ENCODE peak calls at places on chromosome 4, in four cellular contexts. L, U, C and P are unnamed samples.

GRCh38 chr4:121011138-121011537 is 61.2 kb downstream of the NDNF start:
- DNase-seq in U (no peak), C (no peak), L (no peak), P (no peak)

GRCh38 chr4:174561556-174561955 is 39.3 kb upstream of the HPGD start:
- DNase-seq in L (no peak), C (no peak), U (no peak), P (no peak)

GRCh38 chr4:6204871-6205583 is 4.7 kb upstream of the JAKMIP1 start:
- DNase-seq in U (no peak), C (no peak), L (no peak), P (no peak)

GRCh38 chr4:26568446-26568994 is 15.4 kb upstream of the TBC1D19 start:
- DNase-seq in C (no peak), L (no peak), U (no peak), P (no peak)

GRCh38 chr4:65580551-65580950 is 89.7 kb downstream of the EPHA5 start:
- DNase-seq in C (no peak), L (no peak), U (no peak), P (no peak)

GRCh38 chr4:57628004-57628403 is 517.8 kb upstream of the IGFBP7 start:
- DNase-seq in C (no peak), L (no peak), U (no peak), P (no peak)

GRCh38 chr4:176769519-176769918 is 23.2 kb downstream of the VEGFC start:
- DNase-seq in C (no peak), L (no peak), U (no peak), P (no peak)

GRCh38 chr4:116942315-116942714 is 143.1 kb downstream of the TRAM1L1 start:
- DNase-seq in L (no peak), C (no peak), U (no peak), P (no peak)

GRCh38 chr4:123659759-123660158 is 263.2 kb downstream of the SPRY1 start:
- DNase-seq in L (peak), U (no peak), C (no peak), P (no peak)

GRCh38 chr4:185811509-185812364 is at the start of gene SORBS2:
- DNase-seq in L (peak), U (peak), C (no peak), P (no peak)

GRCh38 chr4:111510535-111510934 is 634.7 kb upstream of the FAM241A start:
- DNase-seq in U (no peak), C (no peak), L (no peak), P (no peak)

GRCh38 chr4:145352438-145353145 is 129.1 kb upstream of the SMAD1 start:
- DNase-seq in C (no peak), U (no peak), L (no peak), P (no peak)

GRCh38 chr4:145709843-145710242 is 29.9 kb downstream of the C4orf51 start:
- DNase-seq in C (no peak), U (no peak), L (no peak), P (no peak)

GRCh38 chr4:6992728-6993655 is 50.2 kb upstream of the TADA2B start:
- DNase-seq in U (no peak), L (no peak), C (no peak), P (no peak)

GRCh38 chr4:100823066-100823992 is 305.5 kb upstream of the EMCN start:
- DNase-seq in U (peak), L (peak), C (no peak), P (no peak)

GRCh38 chr4:168662297-168662985 is 165.6 kb downstream of the PALLD start:
- DNase-seq in U (no peak), L (no peak), C (no peak), P (no peak)

GRCh38 chr4:12703076-12703475 is 781.1 kb downstream of the RAB28 start:
- DNase-seq in L (no peak), U (no peak), C (no peak), P (no peak)

GRCh38 chr4:179164642-179165338 is 1722.6 kb upstream of the AGA start:
- DNase-seq in U (no peak), L (no peak), C (no peak), P (no peak)

GRCh38 chr4:182074842-182075241 is 168.4 kb upstream of the TENM3 start:
- DNase-seq in L (no peak), C (no peak), U (no peak), P (no peak)

GRCh38 chr4:129422277-129422676 is 326.3 kb downstream of the C4orf33 start:
- DNase-seq in C (no peak), L (no peak), U (no peak), P (no peak)

GRCh38 chr4:77021614-77022089 is 54.1 kb downstream of the CCNI start:
- DNase-seq in U (no peak), C (no peak), L (no peak), P (no peak)

GRCh38 chr4:176191974-176192373 is 3.4 kb downstream of the SPATA4 start:
- DNase-seq in L (no peak), C (no peak), U (no peak), P (no peak)

GRCh38 chr4:13553081-13553480 is 8.8 kb upstream of the NKX3-2 start:
- DNase-seq in U (no peak), C (no peak), L (no peak), P (no peak)

GRCh38 chr4:6250235-6250983 is 19.2 kb upstream of the WFS1 start:
- DNase-seq in C (peak), L (peak), U (peak), P (peak)

GRCh38 chr4:135833529-135833928 is 1631.9 kb upstream of the PABPC4L start:
- DNase-seq in C (no peak), U (no peak), L (no peak), P (no peak)

GRCh38 chr4:169791527-169792156 is 33.9 kb upstream of the HPF1 start:
- DNase-seq in U (no peak), L (peak), C (peak), P (peak)

GRCh38 chr4:2607822-2608221 is 71.4 kb downstream of the FAM193A start:
- DNase-seq in U (no peak), L (no peak), C (no peak), P (no peak)

GRCh38 chr4:109111031-109111430 is 191.4 kb downstream of the COL25A1 start:
- DNase-seq in C (no peak), L (no peak), U (no peak), P (no peak)

GRCh38 chr4:119337010-119337409 is 15.1 kb upstream of the FABP2 start:
- DNase-seq in C (no peak), L (no peak), U (no peak), P (no peak)

GRCh38 chr4:76197971-76198410 is 15.6 kb downstream of the SCARB2 start:
- DNase-seq in U (no peak), L (no peak), C (no peak), P (no peak)

GRCh38 chr4:83240379-83240875 is 44.2 kb downstream of the COQ2 start:
- DNase-seq in U (peak), C (no peak), L (no peak), P (no peak)

GRCh38 chr4:127995776-127996175 is 30.6 kb downstream of the ABHD18 start:
- DNase-seq in U (no peak), L (no peak), C (no peak), P (no peak)
- TF ChIP-seq CREM in U (no peak), L (no peak), C (no peak), P (no peak)

GRCh38 chr4:4271912-4272311 is 18.0 kb downstream of the LYAR start:
- DNase-seq in L (no peak), C (no peak), U (no peak), P (no peak)
- TF ChIP-seq CREM in L (no peak), C (no peak), U (no peak), P (no peak)

GRCh38 chr4:31043382-31044062 is 323.4 kb downstream of the PCDH7 start:
- DNase-seq in C (no peak), L (no peak), U (no peak), P (no peak)
- TF ChIP-seq CREM in C (no peak), L (no peak), U (no peak), P (no peak)

GRCh38 chr4:80221161-80221560 is 23.9 kb downstream of the PRDM8 start:
- DNase-seq in L (no peak), C (no peak), U (no peak), P (no peak)
- TF ChIP-seq CREM in L (no peak), C (no peak), U (no peak), P (no peak)